ENCODE peak calls at places on chromosomes 7 and 10, in four cellular contexts. V, Z, C and Q are unnamed samples.

GRCh38 chr7:148587076-148587475 is 3.5 kb upstream of the C7orf33 start:
- DNase-seq in C (no peak), Z (no peak), V (no peak), Q (no peak)

GRCh38 chr10:46325021-46325420 is 38.2 kb downstream of the ANTXRL start:
- DNase-seq in C (peak; percentile 48), V (no peak), Z (no peak), Q (no peak)

GRCh38 chr7:76196786-76197185 is 4.9 kb upstream of the SRRM3 start:
- DNase-seq in Z (no peak), C (no peak), V (no peak), Q (no peak)

GRCh38 chr10:114380060-114380459 is 24.2 kb downstream of the AFAP1L2 start:
- DNase-seq in C (no peak), V (no peak), Z (no peak), Q (no peak)

GRCh38 chr10:118723467-118723866 is 31.3 kb downstream of the CACUL1 start:
- DNase-seq in Z (no peak), V (no peak), C (no peak), Q (no peak)

GRCh38 chr10:60032723-60033122 is 126.4 kb upstream of the CCDC6 start:
- DNase-seq in V (no peak), C (no peak), Z (peak; percentile 12), Q (no peak)

GRCh38 chr10:132201111-132201989 is 14.6 kb downstream of the DPYSL4 start:
- DNase-seq in C (no peak), Z (no peak), V (no peak), Q (no peak)

GRCh38 chr7:22866965-22867364 is 44.3 kb upstream of the TOMM7 start:
- DNase-seq in Z (no peak), C (no peak), V (no peak), Q (no peak)

GRCh38 chr10:13585195-13585751 is 1.5 kb upstream of the PRPF18 start:
- DNase-seq in V (no peak), C (no peak), Z (no peak), Q (no peak)

GRCh38 chr7:149245244-149245643 is 5.8 kb downstream of the ZNF212 start:
- DNase-seq in C (no peak), V (no peak), Z (no peak), Q (no peak)

GRCh38 chr7:47405286-47405904 is 176.5 kb downstream of the TNS3 start:
- DNase-seq in V (no peak), C (no peak), Z (no peak), Q (no peak)

GRCh38 chr7:55556031-55556430 is 16.3 kb downstream of the VOPP1 start:
- DNase-seq in Z (no peak), V (no peak), C (no peak), Q (no peak)

GRCh38 chr10:59791602-59792001 is 38.3 kb upstream of the MRLN start:
- DNase-seq in C (no peak), Z (no peak), V (no peak), Q (no peak)

GRCh38 chr10:32054087-32054486 is 2.1 kb downstream of the KIF5B start:
- DNase-seq in Z (no peak), V (no peak), C (no peak), Q (no peak)

GRCh38 chr7:23213755-23214154 is 31.9 kb downstream of the NUP42 start:
- DNase-seq in C (no peak), V (no peak), Z (no peak), Q (no peak)

GRCh38 chr7:109062798-109063197 is 493.1 kb downstream of the DNAJB9 start:
- DNase-seq in Z (no peak), V (no peak), C (no peak), Q (no peak)

GRCh38 chr10:17802966-17803365 is 6.2 kb upstream of the MRC1 start:
- DNase-seq in C (no peak), V (no peak), Z (no peak), Q (no peak)

DNA sequence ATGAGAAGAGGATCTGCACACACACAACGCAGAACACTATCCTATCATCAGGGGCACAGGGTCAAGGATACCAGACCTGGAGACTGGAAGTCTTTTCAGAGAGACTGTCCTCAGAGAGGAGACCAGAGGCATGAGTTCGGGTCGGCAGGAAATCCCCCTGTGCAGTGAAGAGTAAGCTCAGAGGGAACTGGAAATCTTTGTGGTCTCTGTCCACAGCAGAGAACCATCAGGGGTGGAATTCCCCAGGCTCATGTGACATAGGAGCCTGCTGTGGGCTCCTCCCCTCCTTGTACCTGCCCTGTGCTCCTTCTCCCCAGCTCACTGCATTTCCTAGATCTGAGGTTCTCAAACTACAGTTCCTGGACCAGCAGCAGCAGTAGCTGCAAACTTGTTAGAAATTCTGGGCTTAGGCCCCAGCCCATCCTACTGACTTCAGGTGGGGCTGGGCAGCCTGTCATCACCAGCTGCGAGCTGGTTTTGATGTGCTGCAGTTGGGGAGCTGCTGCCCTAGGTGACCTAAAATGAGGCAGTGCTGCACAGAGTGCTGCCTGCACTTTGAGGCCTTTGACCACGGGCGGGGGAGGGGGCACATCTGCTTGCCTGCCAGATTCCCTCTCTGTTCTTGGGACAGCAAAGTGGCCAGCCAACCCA is 2.4 kb downstream of the ZMIZ2 start:
- DNase-seq in Z (peak; percentile 61), V (no peak), C (peak; percentile 10), Q (peak; percentile 62)
- TF ChIP-seq POLR2A in Z (peak; percentile 77), V (no peak), C (no peak), Q (peak; percentile 68)

GRCh38 chr10:86265236-86265876 is 101.2 kb downstream of the GRID1 start:
- DNase-seq in Z (no peak), V (peak; percentile 22), C (no peak), Q (no peak)
- TF ChIP-seq TAF1 in Z (no peak), V (no peak), C (no peak), Q (no peak)

GRCh38 chr7:131061158-131061557 is 266.5 kb upstream of the MKLN1 start:
- DNase-seq in C (no peak), V (no peak), Z (no peak), Q (no peak)

GRCh38 chr7:131056007-131056406 is 271.7 kb upstream of the MKLN1 start:
- DNase-seq in V (no peak), Z (no peak), C (no peak), Q (no peak)

GRCh38 chr7:131052285-131052942 is 275.3 kb upstream of the MKLN1 start:
- DNase-seq in Z (no peak), V (no peak), C (no peak), Q (no peak)

GRCh38 chr7:131057524-131058065 is 270.1 kb upstream of the MKLN1 start:
- DNase-seq in C (no peak), Z (no peak), V (no peak), Q (no peak)

DNA sequence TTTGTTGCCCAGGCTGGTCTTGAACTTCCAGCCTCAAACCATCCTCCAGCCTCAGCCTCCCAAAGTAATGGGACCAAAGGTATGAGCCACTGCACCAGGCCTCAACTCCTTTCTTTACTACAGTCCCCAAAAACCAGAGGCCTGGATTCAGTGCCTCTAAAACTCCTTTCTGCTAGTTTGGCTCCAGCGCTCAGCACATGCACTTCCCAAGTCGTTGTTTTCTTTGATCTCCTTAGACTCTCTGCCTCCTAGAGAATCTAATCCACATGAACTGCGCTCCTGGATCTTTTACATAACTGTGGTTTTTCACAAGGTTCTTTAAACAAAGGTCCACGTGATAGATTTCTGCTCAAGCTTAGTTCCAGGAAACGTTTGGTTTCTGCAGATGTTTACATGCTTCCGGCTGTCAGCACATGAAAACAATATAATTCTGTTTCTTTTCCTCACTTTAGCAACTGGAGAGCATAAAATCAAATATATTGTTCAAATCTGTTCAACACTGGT is 270.6 kb upstream of the MKLN1 start:
- DNase-seq in Z (no peak), C (no peak), V (no peak), Q (no peak)
- TF ChIP-seq POLR2A in Z (no peak), C (no peak), V (no peak), Q (no peak)

DNA sequence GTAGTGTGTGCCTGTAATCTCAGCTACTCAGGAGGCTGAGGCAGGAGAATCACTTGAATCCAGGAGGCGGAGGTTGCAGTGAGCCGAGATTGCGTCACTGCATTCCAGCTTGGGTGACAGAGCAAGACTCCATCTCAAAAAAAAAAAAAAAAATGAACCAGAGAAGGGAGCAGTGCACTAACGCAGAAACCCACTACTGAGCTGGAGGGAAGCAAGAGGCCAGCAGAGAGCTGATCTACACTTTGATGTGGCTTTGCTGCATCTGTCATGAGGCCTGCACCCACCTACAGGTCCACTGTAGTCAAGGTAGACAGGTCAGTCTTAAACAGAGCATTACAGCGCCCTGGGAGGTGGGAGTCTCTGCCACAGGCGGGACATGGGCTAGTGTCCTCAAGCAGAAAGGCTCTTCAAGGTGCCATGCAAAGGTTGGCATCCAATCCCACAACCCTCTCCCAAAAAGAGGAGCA is 30.0 kb downstream of the MAT1A start:
- DNase-seq in V (no peak), Z (no peak), C (no peak), Q (no peak)
- TF ChIP-seq TAF1 in V (no peak), Z (no peak), C (no peak), Q (no peak)

GRCh38 chr10:4663162-4663992 is 162.6 kb upstream of the AKR1E2 start:
- DNase-seq in V (no peak), Z (no peak), C (peak; percentile 22), Q (no peak)
- TF ChIP-seq POLR2A in V (no peak), Z (no peak), C (no peak), Q (no peak)

GRCh38 chr10:78033623-78034470 is at the start of gene RPS24:
- DNase-seq in Z (peak; percentile 75), C (peak; percentile 95), V (peak; percentile 93), Q (peak; percentile 79)

GRCh38 chr10:78029294-78030226 is at the start of gene POLR3A:
- DNase-seq in C (peak; percentile 97), V (peak; percentile 91), Z (peak; percentile 74), Q (peak; percentile 88)

GRCh38 chr10:78023741-78024140 is 5.6 kb downstream of the POLR3A start:
- DNase-seq in V (no peak), Z (no peak), C (no peak), Q (no peak)

GRCh38 chr10:78025685-78026364 is 3.5 kb downstream of the POLR3A start:
- DNase-seq in Z (no peak), C (no peak), V (no peak), Q (no peak)

DNA sequence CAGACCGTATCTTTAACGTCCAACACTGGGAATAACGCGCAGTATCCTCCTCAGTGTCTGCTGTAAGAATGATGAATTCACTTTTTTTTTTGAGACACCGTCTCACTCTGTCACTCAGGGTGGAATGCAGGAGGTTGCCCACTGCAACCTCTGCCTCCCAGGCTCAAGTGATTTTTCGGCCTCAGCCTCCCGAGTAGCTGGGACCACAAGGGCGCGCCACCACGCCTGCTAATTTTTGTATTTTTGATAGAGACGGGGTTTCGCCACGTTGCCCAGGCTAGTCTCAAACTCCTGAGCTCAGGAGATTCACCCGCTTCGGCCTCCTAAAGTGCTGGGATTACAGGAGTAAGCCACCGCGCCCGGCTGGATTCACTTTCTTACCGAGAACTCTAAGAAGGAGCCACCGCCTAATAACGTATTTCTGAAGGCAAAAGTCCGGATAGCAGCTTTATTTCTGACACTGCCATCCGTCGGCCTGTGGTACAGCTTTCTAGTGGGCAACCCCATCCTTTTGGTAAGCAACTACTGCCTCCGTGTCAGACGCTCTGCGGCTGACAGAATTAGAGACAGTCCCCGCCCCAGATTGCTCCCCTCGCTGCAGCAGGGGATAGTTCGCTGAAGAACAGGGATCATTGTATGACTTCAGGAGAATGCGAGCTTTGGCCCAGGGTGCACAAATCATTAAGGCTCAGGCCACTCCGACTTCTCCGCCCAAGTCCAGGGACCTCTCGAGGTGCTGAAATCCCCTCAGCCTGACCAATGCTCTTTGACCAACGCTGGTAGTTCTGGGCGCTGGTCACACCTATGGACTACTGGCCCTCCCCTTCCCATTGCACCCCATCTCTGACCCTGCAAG is 649 bp downstream of the POLR3A start:
- DNase-seq in V (no peak), Z (no peak), C (no peak), Q (peak; percentile 28)
- TF ChIP-seq TAF1 in V (no peak), Z (no peak), C (no peak), Q (no peak)